ENCODE peak calls at places on chromosomes 12 and 14, in ten cellular contexts. R, Q, F, N, Y, B, G, X, D and O are unnamed samples.

GRCh38 chr14:92105845-92106094 is 612 bp downstream of the ATXN3 start:
- DNase-seq in Y (peak), D (peak), X (no peak), B (no peak), G (peak), F (peak), Q (no peak), R (no peak), N (peak), O (no peak)

GRCh38 chr12:71840226-71840847 is 778 bp downstream of the TBC1D15 start:
- DNase-seq in X (peak), G (no peak), N (peak), F (no peak), R (no peak), Y (peak), B (peak), Q (peak), D (no peak), O (no peak)

GRCh38 chr12:49432616-49433015 is 65.4 kb downstream of the SPATS2 start:
- DNase-seq in G (no peak), Y (no peak), N (no peak), B (no peak), Q (no peak), R (no peak), F (no peak), D (no peak), X (no peak), O (no peak)

GRCh38 chr12:91778938-91779400 is 366.7 kb downstream of the BTG1 start:
- DNase-seq in B (peak), Q (no peak), G (no peak), R (peak), X (peak), Y (peak), N (peak), F (no peak), D (no peak), O (no peak)

GRCh38 chr12:28535216-28535615 is 345.0 kb downstream of the CCDC91 start:
- DNase-seq in X (peak), B (peak), G (no peak), R (no peak), Y (peak), D (no peak), F (no peak), N (peak), Q (no peak), O (no peak)

GRCh38 chr12:52280319-52280795 is 5.9 kb downstream of the KRT86 start:
- DNase-seq in Y (peak), R (no peak), B (peak), Q (no peak), D (no peak), G (peak), X (peak), N (peak), F (no peak), O (no peak)

GRCh38 chr14:29814153-29815057 is 113.2 kb downstream of the PRKD1 start:
- DNase-seq in N (no peak), G (peak), X (no peak), B (peak), Y (no peak), F (no peak), R (no peak), Q (peak), D (peak), O (peak)

GRCh38 chr12:66035289-66035961 is 95.1 kb downstream of the LLPH start:
- DNase-seq in G (no peak), F (peak), X (no peak), Y (peak), N (peak), R (no peak), Q (no peak), D (no peak), B (peak), O (no peak)

GRCh38 chr12:94326727-94327126 is 132.9 kb downstream of the CEP83 start:
- DNase-seq in X (peak), G (no peak), N (peak), Y (peak), D (no peak), Q (no peak), B (peak), F (no peak), R (no peak), O (no peak)

GRCh38 chr14:52852810-52853521 is 61.6 kb upstream of the GNPNAT1 start:
- DNase-seq in F (no peak), R (no peak), G (no peak), Y (no peak), N (no peak), B (peak), D (no peak), Q (no peak), X (no peak), O (no peak)

GRCh38 chr14:67674139-67674479 is 323 bp downstream of the VTI1B start:
- DNase-seq in N (peak), D (peak), X (no peak), R (peak), Q (peak), G (peak), F (peak), B (peak), Y (peak), O (peak)

GRCh38 chr12:59149995-59150642 is 229.8 kb upstream of the LRIG3 start:
- DNase-seq in Y (peak), G (no peak), F (peak), R (no peak), D (no peak), N (peak), X (peak), Q (no peak), B (peak), O (peak)

GRCh38 chr14:28502517-28502916 is 264.1 kb upstream of the FOXG1 start:
- DNase-seq in F (no peak), X (no peak), R (no peak), Q (no peak), D (no peak), G (no peak), B (no peak), N (no peak), Y (peak), O (no peak)

GRCh38 chr12:28040251-28040650 is 67.7 kb upstream of the PTHLH start:
- DNase-seq in D (no peak), X (no peak), R (no peak), Y (no peak), N (no peak), F (no peak), Q (no peak), G (no peak), B (no peak), O (no peak)

GRCh38 chr12:6336079-6336858 is 5.6 kb downstream of the TNFRSF1A start:
- DNase-seq in G (peak), N (peak), R (peak), B (peak), F (peak), D (peak), Y (peak), X (peak), Q (peak), O (peak)

GRCh38 chr12:114288071-114288470 is 117.9 kb downstream of the TBX5 start:
- DNase-seq in F (no peak), B (peak), Y (no peak), N (peak), R (no peak), G (no peak), D (no peak), X (peak), Q (no peak), O (no peak)

GRCh38 chr12:3117144-3117581 is 40.0 kb downstream of the TSPAN9 start:
- DNase-seq in F (no peak), Q (no peak), D (no peak), R (no peak), N (no peak), G (no peak), X (peak), Y (no peak), B (peak), O (no peak)

GRCh38 chr14:20809917-20810316 is 7.3 kb upstream of the RNASE1 start:
- DNase-seq in D (no peak), Y (no peak), R (no peak), Q (no peak), B (no peak), N (no peak), F (no peak), X (no peak), G (no peak), O (no peak)

GRCh38 chr12:13165578-13166120 is 30.9 kb upstream of the EMP1 start:
- DNase-seq in B (peak), X (no peak), N (peak), F (no peak), G (peak), Y (peak), R (peak), Q (peak), D (no peak), O (no peak)

GRCh38 chr12:128178551-128178950 is 88.4 kb upstream of the TMEM132C start:
- DNase-seq in Y (no peak), R (no peak), F (no peak), G (no peak), D (no peak), N (no peak), X (no peak), B (no peak), Q (no peak), O (no peak)

GRCh38 chr14:103725001-103725682 is 9.5 kb downstream of the ZFYVE21 start:
- DNase-seq in Y (no peak), Q (no peak), R (no peak), B (no peak), X (no peak), G (no peak), D (no peak), N (no peak), F (no peak), O (no peak)

GRCh38 chr12:109621271-109621671 is 47.7 kb downstream of the MVK start:
- DNase-seq in Q (no peak), X (peak), Y (peak), D (no peak), N (peak), F (no peak), G (no peak), B (no peak), R (no peak), O (no peak)

GRCh38 chr12:27449893-27450534 is 3.5 kb downstream of the SMCO2 start:
- DNase-seq in B (no peak), F (no peak), Y (no peak), G (no peak), N (no peak), R (no peak), X (no peak), D (no peak), Q (no peak), O (no peak)

GRCh38 chr12:88306471-88307069 is 164.5 kb downstream of the TMTC3 start:
- DNase-seq in F (no peak), B (no peak), X (no peak), R (no peak), N (no peak), Y (peak), Q (no peak), D (no peak), G (no peak), O (no peak)

GRCh38 chr12:92493816-92494215 is 209.0 kb upstream of the PLEKHG7 start:
- DNase-seq in X (no peak), R (no peak), N (no peak), Q (no peak), G (no peak), B (peak), Y (no peak), D (no peak), F (no peak), O (no peak)

GRCh38 chr14:61662001-61662400 is 33.3 kb upstream of the HIF1A start:
- DNase-seq in R (no peak), D (no peak), B (peak), X (no peak), Y (peak), N (no peak), Q (no peak), F (no peak), G (no peak), O (no peak)

GRCh38 chr14:94161087-94161486 is 13.0 kb upstream of the PPP4R4 start:
- DNase-seq in X (no peak), N (no peak), G (no peak), Q (no peak), F (no peak), Y (no peak), D (no peak), R (no peak), B (no peak), O (no peak)

GRCh38 chr14:96051642-96052540 is 12.7 kb downstream of the C14orf132 start:
- DNase-seq in Q (no peak), R (no peak), Y (peak), D (no peak), F (no peak), X (no peak), B (peak), N (no peak), G (no peak), O (no peak)

GRCh38 chr12:18153826-18154225 is 63.8 kb upstream of the RERGL start:
- DNase-seq in F (no peak), X (no peak), N (no peak), Y (no peak), R (no peak), Q (no peak), B (no peak), D (no peak), G (no peak), O (no peak)

GRCh38 chr14:25003537-25003936 is 46.4 kb downstream of the STXBP6 start:
- DNase-seq in R (no peak), B (peak), F (no peak), X (no peak), Y (peak), D (no peak), N (no peak), Q (no peak), G (no peak), O (no peak)

GRCh38 chr12:14618990-14619389 is 51.3 kb upstream of the PLBD1 start:
- DNase-seq in Q (no peak), Y (peak), G (no peak), B (peak), R (no peak), X (no peak), F (no peak), N (peak), D (no peak), O (no peak)

GRCh38 chr14:34713681-34714319 is 593 bp downstream of the CFL2 start:
- DNase-seq in X (no peak), Y (peak), G (peak), N (peak), D (peak), F (peak), R (no peak), Q (no peak), B (peak), O (no peak)